ENCODE peak calls at places on chromosomes 3 and 15, in four cellular contexts. Z is dorsolateral prefrontal cortex, S is COR-L47, C is endothelial cell. N is an unnamed sample.

GRCh38 chr15:101105059-101105851 is 146.6 kb downstream of the CHSY1 start:
- DNase-seq in C (no peak), Z (no peak), S (no peak), N (no peak)

GRCh38 chr3:140386357-140387100 is 291.3 kb upstream of the TRIM42 start:
- DNase-seq in C (no peak), S (no peak), Z (peak), N (no peak)

GRCh38 chr3:123032057-123032456 is 4.5 kb upstream of the SEMA5B start:
- DNase-seq in Z (no peak), S (no peak), C (no peak), N (no peak)

GRCh38 chr3:168847293-168847883 is 751.7 kb upstream of the GOLIM4 start:
- DNase-seq in S (peak), C (peak), Z (no peak), N (peak)

GRCh38 chr15:77769700-77770099 is 137.0 kb upstream of the LINGO1 start:
- DNase-seq in S (no peak), C (no peak), Z (no peak), N (no peak)

GRCh38 chr15:58369261-58369699 is 62.5 kb upstream of the LIPC start:
- DNase-seq in Z (no peak), C (no peak), S (no peak), N (no peak)

GRCh38 chr3:171257251-171258179 is 202.7 kb downstream of the TNIK start:
- DNase-seq in C (no peak), Z (no peak), S (no peak), N (peak)

GRCh38 chr15:78075490-78076230 is 1.9 kb downstream of the TBC1D2B start:
- DNase-seq in C (peak), S (peak), Z (no peak), N (peak)

GRCh38 chr3:127000792-127001191 is 17.9 kb downstream of the PLXNA1 start:
- DNase-seq in S (no peak), C (no peak), Z (no peak), N (no peak)

GRCh38 chr15:94665687-94666441 is 434.5 kb downstream of the MCTP2 start:
- DNase-seq in Z (no peak), S (no peak), C (no peak), N (no peak)

GRCh38 chr15:69718916-69719315 is 266.3 kb downstream of the RPLP1 start:
- DNase-seq in Z (no peak), S (no peak), C (no peak), N (no peak)

GRCh38 chr3:74415731-74416130 is 198.7 kb downstream of the CNTN3 start:
- DNase-seq in S (no peak), C (no peak), Z (no peak), N (no peak)

GRCh38 chr3:176650478-176650877 is 546.8 kb downstream of the TBL1XR1 start:
- DNase-seq in Z (no peak), C (no peak), S (no peak), N (no peak)

GRCh38 chr3:164791263-164791662 is 287.0 kb downstream of the SI start:
- DNase-seq in Z (no peak), S (no peak), C (no peak), N (no peak)

GRCh38 chr15:98787936-98788757 is 139.8 kb downstream of the IGF1R start:
- DNase-seq in S (no peak), C (no peak), Z (no peak), N (no peak)

GRCh38 chr3:64266983-64267382 is 41.7 kb upstream of the PRICKLE2 start:
- DNase-seq in Z (no peak), S (no peak), C (no peak), N (no peak)

GRCh38 chr3:177284383-177284881 is 87.2 kb upstream of the TBL1XR1 start:
- DNase-seq in S (no peak), C (no peak), Z (no peak), N (no peak)

GRCh38 chr3:73753985-73754384 is 129.2 kb upstream of the PDZRN3 start:
- DNase-seq in S (no peak), Z (no peak), C (no peak), N (no peak)

GRCh38 chr3:68666409-68667193 is 265.7 kb downstream of the TAFA4 start:
- DNase-seq in Z (no peak), S (no peak), C (no peak), N (no peak)

GRCh38 chr15:98160236-98160635 is 199.7 kb downstream of the ARRDC4 start:
- DNase-seq in Z (no peak), S (peak), C (no peak), N (no peak)

GRCh38 chr3:16512435-16513140 is 911 bp downstream of the RFTN1 start:
- DNase-seq in C (peak), Z (no peak), S (no peak), N (no peak)

GRCh38 chr3:45644467-45645201 is 44.6 kb upstream of the SACM1L start:
- DNase-seq in Z (no peak), S (no peak), C (no peak), N (peak)

GRCh38 chr15:40832903-40833302 is 4.4 kb upstream of the PPP1R14D start:
- DNase-seq in S (no peak), C (no peak), Z (no peak), N (no peak)

GRCh38 chr3:16305121-16305541 is 40.1 kb downstream of the OXNAD1 start:
- DNase-seq in Z (no peak), C (no peak), S (no peak), N (no peak)

GRCh38 chr15:90869601-90870353 is 1.4 kb downstream of the FURIN start:
- DNase-seq in S (no peak), Z (no peak), C (peak), N (peak)

GRCh38 chr15:88238618-88239430 is 17.7 kb downstream of the NTRK3 start:
- DNase-seq in C (no peak), S (no peak), Z (peak), N (no peak)

GRCh38 chr3:126081618-126082333 is 2.1 kb downstream of the SLC41A3 start:
- DNase-seq in Z (no peak), C (no peak), S (no peak), N (no peak)

GRCh38 chr15:78979456-78980320 is 34.8 kb upstream of the CTSH start:
- DNase-seq in C (peak), Z (no peak), S (peak), N (peak)

GRCh38 chr3:13148126-13148525 is 74.9 kb upstream of the IQSEC1 start:
- DNase-seq in C (no peak), Z (no peak), S (no peak), N (no peak)

GRCh38 chr15:92000709-92001108 is 147.2 kb downstream of the SLCO3A1 start:
- DNase-seq in C (no peak), S (peak), Z (no peak), N (no peak)

GRCh38 chr15:53116169-53116568 is 326.0 kb upstream of the ONECUT1 start:
- DNase-seq in Z (no peak), S (no peak), C (no peak), N (no peak)

GRCh38 chr3:63932509-63933212 is 20.5 kb upstream of the SCAANT1 start:
- DNase-seq in C (no peak), S (no peak), Z (no peak), N (no peak)

GRCh38 chr3:137770066-137770805 is 6.1 kb downstream of the SOX14 start:
- DNase-seq in Z (no peak), C (peak), S (no peak), N (no peak)